ENCODE peak calls at places on chromosomes 6 and 20, in six cellular contexts. H is HFF-Myc, Q is fibroblast of the aortic adventitia, D is psoas muscle, N is SJSA1, L is PC-3. C is an unnamed sample.

GRCh38 chr6:151025076-151025475 is 159.6 kb downstream of the MTHFD1L start:
- DNase-seq in D (no peak), L (no peak), Q (no peak), H (no peak), N (no peak), C (no peak)

GRCh38 chr20:25042531-25043498 is 15.1 kb downstream of the ACSS1 start:
- DNase-seq in Q (no peak), N (no peak), H (no peak), L (no peak), D (peak), C (peak)

GRCh38 chr6:3422457-3422816 is 34.4 kb downstream of the SLC22A23 start:
- DNase-seq in L (no peak), Q (no peak), D (no peak), N (no peak), H (no peak), C (no peak)

GRCh38 chr20:17843246-17844132 is 125.1 kb downstream of the SNX5 start:
- DNase-seq in D (no peak), N (peak), H (no peak), Q (peak), L (peak), C (no peak)

GRCh38 chr6:110053395-110054240 is 75.5 kb downstream of the GPR6 start:
- DNase-seq in H (peak), Q (peak), D (no peak), L (peak), N (peak), C (no peak)

GRCh38 chr6:153117986-153118886 is 12.8 kb downstream of the RGS17 start:
- DNase-seq in D (no peak), L (peak), H (peak), Q (peak), N (peak), C (no peak)

GRCh38 chr6:82068721-82069120 is 178.8 kb downstream of the IBTK start:
- DNase-seq in D (no peak), L (no peak), N (no peak), Q (no peak), H (no peak), C (no peak)

GRCh38 chr20:30487947-30488926 is 769.2 kb upstream of the DEFB115 start:
- DNase-seq in L (no peak), Q (no peak), D (no peak), H (no peak), N (no peak), C (no peak)

GRCh38 chr6:142420822-142421221 is 119.0 kb downstream of the ADGRG6 start:
- DNase-seq in H (no peak), D (no peak), L (no peak), Q (no peak), N (no peak), C (no peak)

GRCh38 chr20:25238319-25239037 is 9.4 kb upstream of the PYGB start:
- DNase-seq in D (no peak), N (no peak), L (peak), H (no peak), Q (peak), C (no peak)

GRCh38 chr20:47440857-47441773 is 60.6 kb upstream of the NCOA3 start:
- DNase-seq in N (peak), D (no peak), L (peak), H (no peak), Q (peak), C (no peak)

GRCh38 chr20:46400253-46400652 is 6.2 kb downstream of the ELMO2 start:
- DNase-seq in H (peak), N (peak), Q (peak), D (no peak), L (no peak), C (no peak)

GRCh38 chr20:23078351-23078993 is 7.7 kb downstream of the CD93 start:
- DNase-seq in L (no peak), Q (peak), N (no peak), D (no peak), H (no peak), C (no peak)

GRCh38 chr20:4681971-4682370 is 39.7 kb upstream of the PRND start:
- DNase-seq in N (no peak), Q (peak), L (no peak), H (peak), D (no peak), C (no peak)

GRCh38 chr6:108745664-108746336 is 102.4 kb upstream of the ARMC2 start:
- DNase-seq in Q (no peak), L (no peak), N (no peak), D (no peak), H (no peak), C (no peak)

GRCh38 chr6:116568111-116568510 is 3.2 kb upstream of the RWDD1 start:
- DNase-seq in Q (peak), N (no peak), H (no peak), D (no peak), L (no peak), C (no peak)

GRCh38 chr20:40617594-40617993 is 71.4 kb downstream of the MAFB start:
- DNase-seq in Q (no peak), H (no peak), D (no peak), L (no peak), N (no peak), C (no peak)

GRCh38 chr6:31180500-31180899 is 10.0 kb upstream of the POU5F1 start:
- DNase-seq in L (no peak), H (no peak), Q (peak), N (no peak), D (peak), C (peak)

GRCh38 chr6:156832166-156832743 is 55.1 kb downstream of the ARID1B start:
- DNase-seq in L (peak), D (no peak), N (no peak), H (no peak), Q (peak), C (no peak)

GRCh38 chr6:163405412-163406309 is 8.9 kb upstream of the QKI start:
- DNase-seq in N (peak), L (no peak), Q (peak), H (no peak), D (peak), C (peak)

GRCh38 chr6:22098623-22099022 is 198.2 kb downstream of the PRL start:
- DNase-seq in H (no peak), D (no peak), L (no peak), N (peak), Q (no peak), C (no peak)

GRCh38 chr20:63775096-63775978 is 35.8 kb downstream of the SLC2A4RG start:
- DNase-seq in Q (peak), H (no peak), N (no peak), L (no peak), D (peak), C (no peak)

GRCh38 chr6:18209539-18210197 is 54.4 kb downstream of the KDM1B start:
- DNase-seq in H (no peak), N (no peak), L (no peak), D (no peak), Q (no peak), C (no peak)

GRCh38 chr6:136538836-136539235 is 11.4 kb downstream of the MAP7 start:
- DNase-seq in Q (no peak), D (no peak), L (no peak), N (no peak), H (no peak), C (no peak)

GRCh38 chr6:125871365-125871764 is 80.6 kb downstream of the NCOA7 start:
- DNase-seq in L (peak), D (no peak), H (no peak), N (no peak), Q (no peak), C (no peak)

GRCh38 chr6:121617388-121617787 is 181.9 kb downstream of the GJA1 start:
- DNase-seq in D (no peak), L (no peak), H (no peak), N (no peak), Q (no peak), C (no peak)

GRCh38 chr6:22845467-22845866 is 276.1 kb downstream of the HDGFL1 start:
- DNase-seq in Q (no peak), L (no peak), N (no peak), H (no peak), D (no peak), C (no peak)

GRCh38 chr6:168333471-168333870 is 13.9 kb upstream of the DACT2 start:
- DNase-seq in H (no peak), L (no peak), D (no peak), Q (no peak), N (no peak), C (no peak)

GRCh38 chr6:111724505-111724904 is 118.8 kb upstream of the TRAF3IP2 start:
- DNase-seq in N (no peak), L (no peak), Q (no peak), H (no peak), D (no peak), C (no peak)

GRCh38 chr6:85078071-85078470 is 313.7 kb upstream of the TBX18 start:
- DNase-seq in N (peak), D (no peak), H (peak), Q (peak), L (peak), C (no peak)

GRCh38 chr6:108166664-108167448 is 1.0 kb downstream of the NR2E1 start:
- DNase-seq in Q (no peak), D (no peak), L (no peak), H (no peak), N (no peak), C (no peak)

GRCh38 chr20:57123139-57123903 is 143.1 kb downstream of the BMP7 start:
- DNase-seq in N (no peak), D (no peak), L (no peak), H (no peak), Q (no peak), C (no peak)

DNA sequence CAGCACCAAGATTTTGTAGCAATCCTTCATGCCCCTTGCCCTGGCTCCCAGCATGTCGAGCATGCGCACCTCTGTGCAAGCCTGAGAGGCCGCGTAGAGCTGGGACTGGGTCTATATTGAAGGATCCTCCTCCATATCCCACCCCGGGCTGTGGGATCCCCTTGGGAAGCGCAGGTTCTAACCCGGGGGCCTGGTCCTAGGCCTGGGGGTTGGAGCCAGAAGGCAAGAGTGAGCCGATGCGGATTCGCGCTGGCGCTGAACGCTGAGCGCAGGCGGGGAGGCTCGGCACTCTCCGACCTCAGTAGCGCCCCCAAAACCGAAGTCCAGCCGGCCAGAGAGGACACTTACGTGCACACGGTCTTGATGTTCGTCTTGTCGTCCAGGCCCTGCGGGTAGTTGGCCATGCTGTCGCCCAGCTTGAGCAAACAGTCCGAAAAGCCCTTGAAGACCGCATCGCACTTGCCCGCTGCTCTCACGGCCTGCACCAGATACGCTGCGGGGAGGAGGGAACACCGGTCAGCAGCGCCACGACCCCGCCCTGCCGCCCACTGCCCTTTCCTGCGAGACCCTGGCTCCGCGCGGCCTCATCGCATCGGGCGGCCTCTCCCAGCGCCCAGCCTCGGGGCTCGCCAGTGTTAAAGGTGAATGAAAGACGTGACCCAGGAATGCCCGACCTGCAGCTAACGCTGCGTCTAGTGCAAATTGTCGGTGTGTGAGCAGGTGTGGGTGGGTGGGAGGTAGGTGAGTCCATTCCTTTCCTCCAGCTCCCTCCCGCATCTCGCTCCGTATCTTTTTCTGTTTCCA is 4.5 kb downstream of the NRN1 start:
- DNase-seq in Q (no peak), H (no peak), L (no peak), D (no peak), N (no peak), C (no peak)
- H3K4me3 ChIP-seq in Q (no peak), H (no peak), L (no peak), D (peak), N (no peak), C (no peak)

GRCh38 chr6:154773610-154774089 is 40.4 kb downstream of the SCAF8 start:
- DNase-seq in Q (no peak), N (no peak), D (no peak), L (no peak), H (no peak), C (no peak)
- H3K4me3 ChIP-seq in Q (no peak), N (no peak), D (no peak), L (no peak), H (no peak), C (no peak)

DNA sequence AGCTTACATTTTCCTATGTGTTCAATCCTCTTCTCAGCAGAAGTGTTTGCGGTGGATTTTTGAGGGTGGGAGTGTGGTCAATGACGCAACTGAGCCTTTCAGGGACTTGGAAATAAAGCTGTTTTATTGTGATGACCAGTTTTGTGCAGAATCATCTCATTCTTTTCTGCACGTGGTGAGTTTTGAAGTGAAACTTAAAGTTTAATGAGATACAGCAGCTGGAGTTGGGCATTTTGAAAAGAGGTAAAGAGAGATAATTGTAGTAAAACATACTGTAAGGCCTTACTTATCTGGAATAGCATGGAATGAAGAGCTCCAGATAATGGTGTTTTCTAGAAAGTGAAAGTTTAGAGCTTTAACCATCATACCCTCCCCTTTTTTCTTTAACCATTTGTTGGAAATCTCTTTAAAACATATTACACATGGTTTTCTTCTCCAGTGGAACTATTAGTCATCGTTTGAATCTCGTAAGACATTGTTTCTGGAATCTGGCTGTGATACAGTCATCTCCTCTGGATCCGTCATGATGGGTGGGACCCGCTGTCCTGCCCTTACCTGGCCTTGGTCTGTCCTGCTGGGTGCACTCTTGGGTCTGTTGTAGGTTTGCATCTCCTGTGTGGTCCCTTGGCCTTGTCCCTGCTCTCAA is 29.6 kb downstream of the UST start:
- DNase-seq in L (peak), D (no peak), H (no peak), Q (peak), N (peak), C (no peak)
- H3K4me3 ChIP-seq in L (peak), D (no peak), H (peak), Q (peak), N (no peak), C (no peak)

DNA sequence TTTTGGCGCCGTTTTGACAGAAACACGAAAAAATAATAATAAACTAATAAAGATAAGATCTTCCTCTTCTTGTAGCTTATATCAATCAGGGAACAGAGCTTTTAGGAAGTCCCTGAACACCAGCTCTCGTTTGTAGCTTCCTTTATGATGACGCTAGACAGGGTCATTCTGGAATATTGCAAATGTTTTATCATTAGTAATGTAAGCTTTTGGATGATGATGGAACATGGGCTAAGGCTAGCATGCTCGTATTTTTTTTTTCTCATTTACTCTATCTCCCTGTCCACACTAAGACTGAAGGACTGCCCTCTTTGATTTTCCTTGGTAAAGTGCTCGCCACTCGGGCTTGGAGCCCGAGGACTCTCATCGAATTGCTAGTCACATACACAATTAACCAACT is 22.1 kb upstream of the POM121L2 start:
- DNase-seq in N (no peak), D (no peak), L (no peak), Q (no peak), H (no peak), C (no peak)
- H3K4me3 ChIP-seq in N (no peak), D (no peak), L (peak), Q (no peak), H (peak), C (no peak)

DNA sequence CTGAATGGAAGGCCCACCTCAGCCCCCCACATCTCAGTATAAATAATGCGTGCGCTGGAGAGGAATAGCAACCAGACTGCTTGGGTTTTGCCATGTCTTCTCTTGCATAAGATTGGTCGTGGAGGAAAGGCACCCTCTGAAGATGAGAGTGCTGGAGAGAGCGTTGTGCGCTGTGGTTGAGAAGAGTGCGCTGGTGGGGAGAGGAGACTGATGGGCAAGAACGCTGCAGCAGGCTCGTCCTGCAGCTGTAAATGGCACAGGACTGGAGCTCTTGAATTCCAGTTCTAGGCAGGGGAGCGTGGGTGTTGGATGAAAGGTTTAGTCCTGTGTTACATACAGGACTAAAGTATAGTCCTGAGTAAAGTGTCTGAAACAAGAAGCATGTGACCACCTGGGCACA is 51.5 kb downstream of the RPRD1B start:
- DNase-seq in H (no peak), D (no peak), N (no peak), L (no peak), Q (no peak), C (no peak)
- H3K4me3 ChIP-seq in H (no peak), D (no peak), N (no peak), L (no peak), Q (no peak), C (no peak)

GRCh38 chr6:158536084-158536890 is 23.6 kb upstream of the TMEM181 start:
- DNase-seq in D (peak), L (peak), N (peak), H (no peak), Q (peak), C (peak)
- H3K4me3 ChIP-seq in D (peak), L (peak), N (peak), H (peak), Q (peak), C (peak)

DNA sequence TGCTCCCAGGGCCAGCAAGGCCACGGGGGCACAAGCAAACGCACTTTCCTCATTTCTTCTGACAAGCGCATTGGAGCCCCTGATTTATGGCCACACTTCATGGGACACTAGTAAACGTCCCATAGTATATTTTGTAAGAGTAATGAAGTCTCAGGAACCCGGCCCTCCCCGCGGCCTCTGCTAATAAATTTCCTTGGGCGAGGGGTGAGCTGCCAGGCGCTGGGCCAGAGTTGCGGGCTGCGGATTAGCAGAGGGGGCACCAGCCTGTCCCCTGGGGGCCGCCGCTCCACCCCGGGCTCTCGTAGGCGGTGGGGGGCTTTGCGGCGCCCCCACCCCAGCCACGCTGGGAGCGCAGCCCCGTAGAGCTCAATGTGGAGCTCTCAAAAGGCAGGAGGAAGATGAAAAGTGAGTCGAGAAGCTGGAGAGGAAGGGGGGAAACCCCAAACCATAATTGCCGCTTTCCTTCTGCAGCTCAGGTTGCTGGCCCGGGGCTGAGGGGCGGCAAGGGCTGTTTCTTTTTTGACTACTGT is 173.6 kb downstream of the CDC5L start:
- DNase-seq in H (no peak), Q (no peak), D (no peak), N (no peak), L (no peak), C (no peak)
- H3K4me3 ChIP-seq in H (no peak), Q (no peak), D (peak), N (no peak), L (no peak), C (no peak)

DNA sequence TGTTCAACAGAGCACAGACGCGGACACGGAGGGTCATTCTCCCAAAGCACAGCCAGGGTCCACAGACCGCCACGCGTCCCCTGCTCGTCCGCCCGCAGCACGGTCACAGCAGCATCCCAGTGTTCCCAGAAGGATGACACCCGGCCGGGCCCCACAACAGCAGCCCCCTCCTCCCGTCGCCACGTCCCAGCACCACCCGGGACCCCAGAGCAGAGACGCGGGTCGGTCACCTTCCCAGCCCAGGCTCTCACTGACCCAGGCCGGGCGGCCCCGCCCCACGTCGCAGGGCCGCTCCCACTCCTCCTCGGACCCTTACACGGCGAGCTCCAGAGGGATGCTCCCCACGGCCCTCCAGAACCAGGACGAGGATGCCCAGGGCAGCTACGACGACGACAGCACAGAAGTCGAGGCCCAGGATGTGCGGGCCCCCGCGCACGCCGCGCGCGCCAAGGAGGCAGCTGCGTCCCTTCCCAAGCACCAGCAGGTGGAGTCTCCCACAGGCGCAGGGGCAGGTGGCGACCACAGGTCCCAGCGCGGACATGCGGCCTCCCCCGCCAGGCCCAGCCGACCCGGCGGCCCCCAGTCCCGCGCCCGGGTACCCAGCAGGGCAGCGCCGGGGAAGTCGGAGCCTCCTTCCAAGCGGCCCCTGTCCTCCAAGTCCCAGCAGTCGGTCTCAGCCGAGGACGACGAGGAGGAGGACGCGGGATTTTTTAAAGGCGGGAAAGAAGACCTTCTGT is 64.3 kb downstream of the FNDC1 start:
- DNase-seq in L (no peak), H (no peak), N (no peak), D (no peak), Q (no peak), C (no peak)
- H3K4me3 ChIP-seq in L (no peak), H (no peak), N (no peak), D (peak), Q (no peak), C (no peak)

GRCh38 chr6:63805808-63806572 is 170.4 kb downstream of the PHF3 start:
- DNase-seq in D (no peak), N (peak), H (peak), Q (peak), L (peak), C (no peak)

GRCh38 chr6:63806573-63806913 is 170.9 kb downstream of the PHF3 start:
- DNase-seq in D (no peak), N (no peak), Q (no peak), L (no peak), H (no peak), C (no peak)

GRCh38 chr6:63807056-63807455 is 171.5 kb downstream of the PHF3 start:
- DNase-seq in N (no peak), L (no peak), H (peak), D (no peak), Q (no peak), C (no peak)

GRCh38 chr6:63805345-63805744 is 169.7 kb downstream of the PHF3 start:
- DNase-seq in H (no peak), N (no peak), L (no peak), Q (no peak), D (no peak), C (no peak)

GRCh38 chr6:63808576-63808975 is 173.0 kb downstream of the PHF3 start:
- DNase-seq in N (no peak), L (no peak), Q (no peak), H (no peak), D (no peak), C (no peak)
- H3K4me3 ChIP-seq in N (no peak), L (no peak), Q (no peak), H (no peak), D (no peak), C (no peak)